ENCODE peak calls at places on chromosomes 7 and 10, in four cellular contexts. C is heart left ventricle, Q is breast epithelium, R is A549. D is an unnamed sample.

GRCh38 chr7:27962250-27962649 is 218.3 kb downstream of the JAZF1 start:
- DNase-seq in C (no peak), Q (no peak), R (no peak), D (no peak)

GRCh38 chr10:77715081-77715480 is 77.5 kb upstream of the KCNMA1 start:
- DNase-seq in C (no peak), Q (no peak), R (peak), D (no peak)

GRCh38 chr7:97734255-97734654 is 2.4 kb downstream of the TAC1 start:
- DNase-seq in C (no peak), Q (no peak), R (no peak), D (no peak)

GRCh38 chr7:131522325-131522920 is 34.0 kb downstream of the PODXL start:
- DNase-seq in C (no peak), Q (no peak), R (no peak), D (no peak)

GRCh38 chr7:29485376-29486190 is 78.1 kb upstream of the PRR15 start:
- DNase-seq in C (no peak), Q (no peak), R (no peak), D (no peak)

GRCh38 chr10:24622781-24623301 is 100.8 kb downstream of the ARHGAP21 start:
- DNase-seq in C (no peak), Q (no peak), R (no peak), D (no peak)

GRCh38 chr10:124450783-124451057 is 885 bp upstream of the NKX1-2 start:
- DNase-seq in C (no peak), Q (no peak), R (no peak), D (no peak)

GRCh38 chr10:52541082-52541481 is 227.0 kb downstream of the DKK1 start:
- DNase-seq in C (no peak), Q (no peak), R (no peak), D (peak)

GRCh38 chr7:82044497-82045080 is 274.7 kb upstream of the HGF start:
- DNase-seq in C (peak), Q (no peak), R (peak), D (peak)

GRCh38 chr7:12028508-12028907 is 182.6 kb upstream of the TMEM106B start:
- DNase-seq in C (no peak), Q (no peak), R (no peak), D (no peak)

GRCh38 chr7:131623154-131623553 is 66.7 kb upstream of the PODXL start:
- DNase-seq in C (peak), Q (no peak), R (no peak), D (no peak)

GRCh38 chr7:29564455-29565185 is 985 bp downstream of the PRR15 start:
- DNase-seq in C (peak), Q (peak), R (peak), D (no peak)

GRCh38 chr7:30169585-30169978 is 34.8 kb downstream of the MTURN start:
- DNase-seq in C (no peak), Q (no peak), R (no peak), D (no peak)

GRCh38 chr10:85548038-85548437 is 818.6 kb downstream of the GRID1 start:
- DNase-seq in C (no peak), Q (peak), R (peak), D (no peak)

GRCh38 chr7:128361463-128362441 is at the start of gene PRRT4:
- DNase-seq in C (no peak), Q (no peak), R (peak), D (no peak)

GRCh38 chr10:3570855-3571266 is 214.1 kb downstream of the KLF6 start:
- DNase-seq in C (peak), Q (peak), R (no peak), D (no peak)

GRCh38 chr10:4351723-4352565 is 474.1 kb upstream of the AKR1E2 start:
- DNase-seq in C (no peak), Q (no peak), R (no peak), D (no peak)

GRCh38 chr7:82442492-82443043 is 1.0 kb downstream of the CACNA2D1 start:
- DNase-seq in C (peak), Q (no peak), R (peak), D (no peak)

GRCh38 chr10:13997650-13998049 is 333.1 kb downstream of the FRMD4A start:
- DNase-seq in C (no peak), Q (no peak), R (no peak), D (no peak)

GRCh38 chr10:91635401-91636400 is 2.8 kb upstream of the PPP1R3C start:
- DNase-seq in C (peak), Q (peak), R (peak), D (no peak)

DNA sequence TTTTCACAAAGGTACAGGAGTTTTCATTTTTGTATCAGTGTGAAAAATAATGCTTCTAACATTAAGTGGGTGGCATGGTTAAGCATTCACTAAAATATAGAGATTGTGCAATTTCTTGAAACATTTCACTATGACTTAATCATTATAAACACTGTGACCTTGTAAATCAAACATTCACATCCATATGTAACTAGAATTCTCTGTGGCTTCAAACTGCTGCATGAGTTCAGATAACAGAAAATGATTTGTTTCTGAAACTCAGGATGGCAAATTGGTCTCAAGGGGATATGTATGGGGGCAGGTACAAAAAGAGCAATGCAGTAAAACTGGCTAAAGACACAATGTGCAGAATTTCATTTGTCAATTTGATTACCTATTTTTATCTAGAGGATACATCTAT is 3.8 kb downstream of the FAM133B start:
- DNase-seq in C (no peak), Q (no peak), R (no peak), D (no peak)
- H3K4me3 ChIP-seq in C (peak), Q (no peak), R (peak), D (no peak)

DNA sequence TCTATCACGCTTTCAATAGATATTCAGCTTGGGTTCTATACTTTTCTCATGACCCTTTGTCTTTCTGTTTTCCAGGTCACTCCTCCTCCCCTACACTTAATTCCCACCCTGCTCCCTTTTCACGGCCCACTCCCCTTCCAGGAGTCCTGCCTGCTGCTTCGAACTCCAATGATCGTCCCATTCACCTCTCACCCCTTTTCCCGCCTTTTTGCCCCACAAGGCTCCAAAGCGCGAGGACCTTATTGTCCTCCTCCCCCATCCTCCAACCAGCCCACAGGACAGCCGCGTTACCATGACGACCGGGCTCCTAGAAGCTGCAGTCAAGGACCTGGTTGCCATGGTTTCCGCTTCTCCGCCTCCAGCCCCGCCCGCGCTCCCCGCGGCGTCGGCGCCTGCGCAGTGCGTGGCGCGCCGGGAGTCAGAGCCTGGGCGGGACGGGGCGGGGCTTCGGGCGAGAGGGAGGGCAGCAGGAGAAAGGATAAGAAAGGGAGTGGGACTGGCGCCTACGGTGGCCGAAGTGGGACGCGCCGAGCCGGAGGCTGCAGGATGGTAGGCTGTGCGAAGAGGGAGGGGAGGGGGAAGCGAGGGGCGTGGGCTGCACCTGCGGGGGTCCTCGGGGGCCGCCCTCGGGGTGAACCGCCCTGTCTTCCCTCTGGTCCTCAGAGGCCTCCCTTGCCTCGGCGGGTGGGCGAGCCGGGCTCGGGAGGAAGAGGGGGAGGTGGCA is at the start of gene AP1S1:
- DNase-seq in C (peak), Q (peak), R (peak), D (peak)
- TF ChIP-seq POLR2A in C (peak), Q (no peak), R (peak), D (no peak)

GRCh38 chr7:129389829-129390228 is 44.4 kb upstream of the STRIP2 start:
- DNase-seq in C (no peak), Q (no peak), R (no peak), D (no peak)
- TF ChIP-seq CTCF in C (no peak), Q (no peak), R (no peak), D (no peak)

GRCh38 chr7:106864298-106865081 is 592 bp upstream of the PIK3CG start:
- DNase-seq in C (no peak), Q (no peak), R (no peak), D (no peak)
- H3K4me3 ChIP-seq in C (peak), Q (no peak), R (no peak), D (no peak)

GRCh38 chr10:69744971-69745370 is 56.7 kb upstream of the COL13A1 start:
- DNase-seq in C (no peak), Q (no peak), R (no peak), D (no peak)
- TF ChIP-seq POLR2A in C (no peak), Q (no peak), R (no peak), D (no peak)